ENCODE peak calls at places on chromosome 1, in eight cellular contexts. T is breast epithelium, O is upper lobe of left lung, Y is heart right ventricle, S is tibial artery, X is lower lobe of right lung, E is fibroblast of lung, R is uterus. M is an unnamed sample. For H3K4me1, the result is how much of the 10 kb centered on the place peaks cover.

GRCh38 chr1:37479255-37480124 is 5.1 kb downstream of the ZC3H12A start:
- DNase-seq in R (peak), E (peak), X (peak), O (peak), Y (peak), S (peak), T (peak), M (peak)

GRCh38 chr1:202580604-202581003 is 129.7 kb downstream of the SYT2 start:
- DNase-seq in X (no peak), O (no peak), E (no peak), Y (no peak), R (no peak), T (no peak), S (no peak), M (no peak)

GRCh38 chr1:53344921-53345838 is 17.3 kb upstream of the LRP8 start:
- DNase-seq in Y (no peak), O (no peak), E (no peak), R (no peak), T (peak), S (no peak), X (no peak), M (no peak)

GRCh38 chr1:240244968-240245628 is 153.4 kb downstream of the FMN2 start:
- DNase-seq in R (no peak), Y (no peak), X (no peak), T (no peak), O (no peak), E (peak), S (no peak), M (no peak)

GRCh38 chr1:212313616-212314015 is 28.4 kb downstream of the PPP2R5A start:
- DNase-seq in R (no peak), X (no peak), O (no peak), E (peak), S (no peak), Y (no peak), T (no peak), M (no peak)

GRCh38 chr1:16491056-16491675 is 22.9 kb downstream of the RNU1-1 start:
- DNase-seq in X (no peak), T (peak), O (no peak), E (no peak), R (no peak), Y (no peak), S (no peak), M (no peak)

GRCh38 chr1:93775224-93775623 is 93.6 kb upstream of the BCAR3 start:
- DNase-seq in X (peak), S (no peak), O (peak), Y (no peak), E (no peak), R (no peak), T (no peak), M (no peak)

GRCh38 chr1:156963621-156964020 is 43.2 kb downstream of the LRRC71 start:
- DNase-seq in X (peak), T (no peak), S (peak), R (no peak), E (peak), Y (no peak), O (no peak), M (no peak)

GRCh38 chr1:207815913-207816312 is 64.1 kb downstream of the CD46 start:
- DNase-seq in X (no peak), O (no peak), S (no peak), E (peak), Y (no peak), T (no peak), R (no peak), M (no peak)

GRCh38 chr1:22527555-22528296 is 35.6 kb upstream of the EPHA8 start:
- DNase-seq in X (no peak), O (no peak), E (peak), S (peak), T (no peak), Y (no peak), R (no peak), M (no peak)

GRCh38 chr1:5847013-5847654 is 145.1 kb downstream of the NPHP4 start:
- DNase-seq in E (peak), T (no peak), R (no peak), S (no peak), O (peak), Y (no peak), X (no peak), M (no peak)

GRCh38 chr1:86382878-86383277 is 13.2 kb downstream of the ODF2L start:
- DNase-seq in S (no peak), X (no peak), O (no peak), R (no peak), T (no peak), E (peak), Y (no peak), M (no peak)

GRCh38 chr1:83692524-83693336 is 306.2 kb downstream of the TTLL7 start:
- DNase-seq in S (no peak), E (peak), R (no peak), X (no peak), T (no peak), O (no peak), Y (peak), M (peak)

GRCh38 chr1:218304281-218305039 is 19.4 kb downstream of the RRP15 start:
- DNase-seq in Y (peak), S (no peak), O (no peak), T (no peak), E (peak), X (no peak), R (no peak), M (no peak)

GRCh38 chr1:23779826-23780371 is 1.7 kb downstream of the PITHD1 start:
- DNase-seq in T (no peak), Y (no peak), O (no peak), X (no peak), R (no peak), S (no peak), E (peak), M (no peak)

GRCh38 chr1:165369255-165369848 is 12.8 kb upstream of the LMX1A start:
- DNase-seq in Y (peak), X (peak), E (peak), O (no peak), R (peak), S (peak), T (no peak), M (peak)

GRCh38 chr1:16371725-16372124 is 4.7 kb downstream of the SZRD1 start:
- DNase-seq in T (no peak), X (no peak), R (no peak), S (no peak), Y (no peak), E (no peak), O (no peak), M (no peak)

GRCh38 chr1:46474580-46474979 is 15.1 kb upstream of the DMBX1 start:
- DNase-seq in S (no peak), Y (no peak), O (peak), R (no peak), E (no peak), X (no peak), T (no peak), M (no peak)

GRCh38 chr1:219373616-219373935 is 199.9 kb downstream of the LYPLAL1 start:
- DNase-seq in Y (no peak), S (no peak), X (no peak), R (no peak), E (no peak), T (no peak), O (no peak), M (no peak)

GRCh38 chr1:28111157-28111556 is 22.7 kb upstream of the EYA3 start:
- DNase-seq in O (no peak), S (no peak), Y (no peak), X (peak), E (no peak), T (no peak), R (no peak), M (no peak)

GRCh38 chr1:25999419-25999818 is 1.6 kb upstream of the PAFAH2 start:
- DNase-seq in R (no peak), O (no peak), E (no peak), S (no peak), T (no peak), X (no peak), Y (no peak), M (no peak)

GRCh38 chr1:18217398-18218043 is 109.9 kb downstream of the IGSF21 start:
- DNase-seq in R (no peak), O (no peak), S (peak), Y (no peak), X (no peak), E (no peak), T (no peak), M (no peak)

GRCh38 chr1:6035265-6035664 is 10.4 kb upstream of the KCNAB2 start:
- DNase-seq in S (no peak), X (no peak), O (no peak), R (no peak), E (no peak), T (no peak), Y (no peak), M (no peak)

GRCh38 chr1:208475951-208476824 is 232.0 kb upstream of the PLXNA2 start:
- DNase-seq in O (no peak), Y (peak), X (no peak), R (no peak), E (peak), S (no peak), T (no peak), M (peak)

GRCh38 chr1:67769633-67770256 is 63.5 kb downstream of the GNG12 start:
- DNase-seq in Y (no peak), O (no peak), X (no peak), R (no peak), T (no peak), E (no peak), S (no peak), M (no peak)

GRCh38 chr1:244341455-244342450 is 110.0 kb downstream of the ADSS2 start:
- DNase-seq in O (no peak), Y (no peak), S (no peak), R (no peak), T (no peak), E (no peak), X (no peak), M (no peak)

GRCh38 chr1:178310685-178311105 is 186.1 kb downstream of the CLEC20A start:
- DNase-seq in O (no peak), S (no peak), R (no peak), X (no peak), E (peak), T (no peak), Y (no peak), M (no peak)

GRCh38 chr1:179794669-179795068 is 51.6 kb downstream of the FAM163A start:
- DNase-seq in E (no peak), T (no peak), O (no peak), R (no peak), X (no peak), S (no peak), Y (no peak), M (no peak)

GRCh38 chr1:30477588-30477987 is 245.8 kb downstream of the MATN1 start:
- DNase-seq in Y (no peak), R (no peak), T (no peak), S (peak), O (peak), X (no peak), E (no peak), M (no peak)

DNA sequence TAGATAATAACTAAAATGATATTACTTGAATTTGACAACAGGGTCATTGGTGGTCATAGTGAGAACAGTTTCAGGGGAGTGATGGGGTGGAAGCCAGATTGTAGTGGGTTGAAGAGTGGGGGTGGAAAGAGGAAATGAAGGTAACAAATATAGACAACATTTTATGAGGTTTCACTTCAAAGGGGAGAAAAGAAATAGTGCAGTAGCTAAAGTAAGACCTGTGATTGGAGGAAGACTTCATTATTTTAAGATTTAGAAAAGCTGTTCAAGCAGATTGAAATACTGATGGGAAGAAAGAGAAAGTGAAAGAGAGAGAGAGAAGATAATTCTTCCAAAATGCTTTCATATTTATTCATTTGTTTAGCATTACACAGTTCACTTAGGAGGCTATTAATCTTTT is 52.0 kb upstream of the KCNA3 start:
- DNase-seq in S (no peak), Y (no peak), E (no peak), O (no peak), T (no peak), R (no peak), X (no peak), M (no peak)
- H3K4me3 ChIP-seq in S (no peak), Y (no peak), E (no peak), O (no peak), T (no peak), R (no peak), X (no peak), M (no peak)

GRCh38 chr1:116078699-116079223 is 32.4 kb upstream of the MAB21L3 start:
- DNase-seq in O (no peak), S (no peak), E (no peak), Y (no peak), R (no peak), X (no peak), T (no peak), M (no peak)
- TF ChIP-seq CTCF in O (no peak), S (no peak), E (no peak), Y (no peak), R (no peak), X (no peak), T (no peak), M (no peak)

GRCh38 chr1:31765041-31765467 is 914 bp upstream of the ADGRB2 start:
- DNase-seq in R (no peak), S (no peak), T (no peak), O (no peak), Y (no peak), E (no peak), X (no peak), M (no peak)
- H3K4me1 ChIP-seq in R (under half), S (half or more), T (under half), O (under half), Y (under half), E (under half), X (under half), M (under half)

GRCh38 chr1:109425902-109426277 is 358 bp downstream of the PSMA5 start:
- DNase-seq in S (no peak), O (no peak), Y (no peak), E (peak), X (peak), R (no peak), T (peak), M (no peak)

GRCh38 chr1:109426278-109427170 is at the start of gene PSMA5:
- DNase-seq in Y (peak), R (peak), O (peak), E (peak), S (peak), X (peak), T (peak), M (peak)

GRCh38 chr1:109423498-109423897 is 2.8 kb downstream of the PSMA5 start:
- DNase-seq in Y (no peak), O (no peak), R (no peak), T (no peak), E (no peak), X (no peak), S (no peak), M (no peak)

GRCh38 chr1:109425391-109425790 is 857 bp downstream of the PSMA5 start:
- DNase-seq in Y (no peak), R (no peak), O (no peak), S (no peak), E (peak), T (no peak), X (no peak), M (no peak)

GRCh38 chr1:109427171-109427467 is 871 bp upstream of the PSMA5 start:
- DNase-seq in Y (no peak), R (no peak), S (no peak), E (no peak), O (no peak), T (no peak), X (no peak), M (no peak)
- H3K4me3 ChIP-seq in Y (peak), R (peak), S (peak), E (peak), O (peak), T (peak), X (peak), M (peak)

DNA sequence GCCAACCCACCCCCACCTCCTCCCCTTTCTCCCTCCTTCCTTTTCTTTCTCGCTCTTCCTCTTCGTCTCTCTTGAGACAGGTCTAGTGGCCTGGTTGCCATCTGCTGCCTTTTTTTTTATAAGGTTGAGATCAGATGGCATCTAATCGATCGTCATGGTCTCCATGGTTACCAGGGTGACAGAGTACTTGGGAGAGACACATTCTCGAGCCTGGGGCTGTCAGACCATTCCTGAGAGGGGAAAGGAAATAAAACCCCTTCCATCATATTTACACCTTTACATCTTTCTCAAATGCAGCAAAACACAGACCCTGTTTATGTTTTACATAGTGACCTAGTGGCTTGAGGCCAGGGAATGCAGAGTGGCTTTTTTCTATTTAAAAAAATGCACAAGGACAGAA is 53.5 kb upstream of the SLC22A15 start:
- DNase-seq in E (no peak), S (no peak), R (no peak), X (no peak), T (no peak), O (no peak), Y (no peak), M (no peak)
- TF ChIP-seq CTCF in E (no peak), S (no peak), R (no peak), X (no peak), T (no peak), O (no peak), Y (no peak), M (no peak)

DNA sequence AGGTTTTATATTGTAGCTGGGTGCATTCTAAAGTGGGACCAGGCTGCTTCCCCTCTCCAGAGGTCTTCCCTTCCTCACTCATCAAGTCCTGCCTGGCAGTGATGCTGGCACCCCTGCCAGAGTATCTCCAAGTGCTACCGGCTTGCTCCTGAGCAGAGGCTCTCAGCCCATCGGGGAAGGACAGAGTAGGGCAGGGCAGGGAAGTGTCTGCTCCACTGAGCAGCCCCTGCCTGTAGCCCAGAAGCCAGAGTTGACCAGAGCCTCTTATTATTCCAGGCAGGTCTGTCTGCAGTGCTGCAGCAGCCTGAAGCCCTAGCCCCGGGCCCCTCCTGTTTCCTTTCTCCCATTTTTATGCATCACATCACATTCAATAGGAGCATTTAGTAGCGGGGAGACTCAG is 51.1 kb downstream of the ATP2B4 start:
- DNase-seq in S (no peak), E (no peak), O (no peak), Y (no peak), X (no peak), T (no peak), R (no peak), M (no peak)
- H3K4me1 ChIP-seq in S (under half), E (under half), O (half or more), Y (under half), X (half or more), T (under half), R (under half), M (under half)

DNA sequence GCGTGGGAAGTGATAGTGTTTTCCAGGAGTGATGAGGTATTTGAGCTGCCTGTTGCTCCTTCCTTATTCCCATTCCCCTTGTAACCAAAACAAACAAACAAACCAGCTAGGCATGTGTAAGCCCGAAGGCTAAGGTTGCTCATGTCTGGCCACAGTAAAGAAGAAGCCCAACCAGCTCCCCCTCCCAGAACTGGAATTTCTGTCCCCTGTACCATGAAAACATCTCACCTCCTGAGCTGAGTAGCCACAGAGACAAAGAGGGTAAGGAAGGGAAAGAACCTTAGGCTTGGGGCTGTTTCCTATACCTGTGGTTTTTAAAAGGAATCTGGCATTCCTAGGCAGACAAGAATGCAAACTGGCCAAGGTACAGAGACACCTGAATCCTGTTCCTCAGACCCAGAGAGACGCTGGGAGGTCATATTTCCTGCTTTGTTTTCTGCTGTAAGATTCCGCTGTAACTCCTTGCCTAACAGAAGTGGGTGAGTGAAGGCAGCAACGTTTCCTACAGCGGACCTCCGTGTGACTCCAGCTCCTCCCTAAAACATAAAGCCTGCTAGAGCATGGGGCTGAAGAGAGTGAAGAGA is 41.7 kb upstream of the RAB4A start:
- DNase-seq in S (no peak), E (no peak), T (peak), X (no peak), O (no peak), R (no peak), Y (no peak), M (no peak)
- H3K4me3 ChIP-seq in S (no peak), E (no peak), T (peak), X (peak), O (no peak), R (no peak), Y (no peak), M (no peak)

M was measured in pancreas.